ENCODE peak calls at places on chromosome 9, in eight cellular contexts. One of them, this sample, is unnamed.
A peak's percentile ranks its signal among the peaks of the same experiment; 100 is the strongest.

GRCh38 chr9:69249337-69249736 is 75.3 kb downstream of the TJP2 start:
- DNase-seq in H9: no peak
- DNase-seq in GM23338: no peak
- DNase-seq in neural progenitor cell: peak; percentile 18
- DNase-seq in mesothelial cell of epicardium: no peak
- DNase-seq in GM13977: no peak
- DNase-seq in H1: no peak
- DNase-seq in progenitor cell of endocrine pancreas: no peak
- DNase-seq in this sample: peak; percentile 37

GRCh38 chr9:113707953-113708695 is 168.0 kb upstream of the ZNF618 start:
- DNase-seq in GM13977: no peak
- DNase-seq in progenitor cell of endocrine pancreas: no peak
- DNase-seq in H1: no peak
- DNase-seq in H9: no peak
- DNase-seq in mesothelial cell of epicardium: no peak
- DNase-seq in neural progenitor cell: no peak
- DNase-seq in GM23338: no peak
- DNase-seq in this sample: no peak

GRCh38 chr9:115739096-115739875 is 414.3 kb upstream of the PAPPA start:
- DNase-seq in neural progenitor cell: no peak
- DNase-seq in GM13977: no peak
- DNase-seq in mesothelial cell of epicardium: no peak
- DNase-seq in H9: no peak
- DNase-seq in GM23338: no peak
- DNase-seq in progenitor cell of endocrine pancreas: no peak
- DNase-seq in H1: no peak
- DNase-seq in this sample: no peak

GRCh38 chr9:1207681-1208080 is 157.5 kb downstream of the DMRT2 start:
- DNase-seq in H9: no peak
- DNase-seq in progenitor cell of endocrine pancreas: no peak
- DNase-seq in neural progenitor cell: no peak
- DNase-seq in GM23338: no peak
- DNase-seq in mesothelial cell of epicardium: no peak
- DNase-seq in GM13977: no peak
- DNase-seq in H1: no peak
- DNase-seq in this sample: no peak

GRCh38 chr9:90219548-90220118 is 423.0 kb downstream of the DIRAS2 start:
- DNase-seq in H9: peak; percentile 68
- DNase-seq in GM13977: peak; percentile 48
- DNase-seq in GM23338: peak; percentile 75
- DNase-seq in neural progenitor cell: peak; percentile 76
- DNase-seq in progenitor cell of endocrine pancreas: no peak
- DNase-seq in mesothelial cell of epicardium: no peak
- DNase-seq in H1: peak; percentile 5
- DNase-seq in this sample: peak; percentile 62

GRCh38 chr9:2066312-2067273 is 51.4 kb downstream of the SMARCA2 start:
- DNase-seq in mesothelial cell of epicardium: no peak
- DNase-seq in H9: no peak
- DNase-seq in neural progenitor cell: peak; percentile 54
- DNase-seq in H1: no peak
- DNase-seq in GM23338: peak; percentile 85
- DNase-seq in progenitor cell of endocrine pancreas: no peak
- DNase-seq in GM13977: no peak
- DNase-seq in this sample: no peak

GRCh38 chr9:673966-674526 is 167.5 kb upstream of the DMRT1 start:
- DNase-seq in H1: peak; percentile 39
- DNase-seq in mesothelial cell of epicardium: no peak
- DNase-seq in GM23338: peak; percentile 73
- DNase-seq in neural progenitor cell: peak; percentile 71
- DNase-seq in H9: peak; percentile 70
- DNase-seq in progenitor cell of endocrine pancreas: no peak
- DNase-seq in GM13977: no peak
- DNase-seq in this sample: no peak

GRCh38 chr9:125931211-125931610 is 184.0 kb downstream of the PBX3 start:
- DNase-seq in mesothelial cell of epicardium: no peak
- DNase-seq in progenitor cell of endocrine pancreas: no peak
- DNase-seq in GM13977: no peak
- DNase-seq in neural progenitor cell: no peak
- DNase-seq in H9: no peak
- DNase-seq in GM23338: no peak
- DNase-seq in H1: no peak
- DNase-seq in this sample: no peak

GRCh38 chr9:105138306-105138801 is 106.1 kb upstream of the SLC44A1 start:
- DNase-seq in progenitor cell of endocrine pancreas: no peak
- DNase-seq in mesothelial cell of epicardium: no peak
- DNase-seq in GM13977: no peak
- DNase-seq in neural progenitor cell: peak; percentile 43
- DNase-seq in H9: peak; percentile 69
- DNase-seq in GM23338: peak; percentile 72
- DNase-seq in H1: peak; percentile 82
- DNase-seq in this sample: no peak

GRCh38 chr9:89994988-89995613 is 390.3 kb downstream of the GADD45G start:
- DNase-seq in progenitor cell of endocrine pancreas: no peak
- DNase-seq in H9: no peak
- DNase-seq in neural progenitor cell: no peak
- DNase-seq in GM13977: no peak
- DNase-seq in mesothelial cell of epicardium: no peak
- DNase-seq in GM23338: no peak
- DNase-seq in H1: no peak
- DNase-seq in this sample: no peak

GRCh38 chr9:112854657-112855056 is 36.0 kb downstream of the SLC46A2 start:
- DNase-seq in GM23338: no peak
- DNase-seq in H1: no peak
- DNase-seq in progenitor cell of endocrine pancreas: no peak
- DNase-seq in GM13977: no peak
- DNase-seq in mesothelial cell of epicardium: no peak
- DNase-seq in H9: no peak
- DNase-seq in neural progenitor cell: no peak
- DNase-seq in this sample: no peak

GRCh38 chr9:89786650-89787049 is 181.8 kb downstream of the GADD45G start:
- DNase-seq in neural progenitor cell: no peak
- DNase-seq in progenitor cell of endocrine pancreas: no peak
- DNase-seq in H9: no peak
- DNase-seq in GM23338: no peak
- DNase-seq in H1: no peak
- DNase-seq in mesothelial cell of epicardium: no peak
- DNase-seq in GM13977: no peak
- DNase-seq in this sample: no peak

GRCh38 chr9:87011551-87011950 is 64.2 kb upstream of the GAS1 start:
- DNase-seq in H9: no peak
- DNase-seq in H1: no peak
- DNase-seq in GM13977: no peak
- DNase-seq in progenitor cell of endocrine pancreas: no peak
- DNase-seq in neural progenitor cell: no peak
- DNase-seq in GM23338: no peak
- DNase-seq in mesothelial cell of epicardium: no peak
- DNase-seq in this sample: no peak

GRCh38 chr9:116096853-116097252 is 56.7 kb upstream of the PAPPA start:
- DNase-seq in progenitor cell of endocrine pancreas: no peak
- DNase-seq in H1: no peak
- DNase-seq in neural progenitor cell: peak; percentile 47
- DNase-seq in GM13977: no peak
- DNase-seq in mesothelial cell of epicardium: no peak
- DNase-seq in H9: no peak
- DNase-seq in GM23338: peak; percentile 44
- DNase-seq in this sample: no peak

GRCh38 chr9:107674252-107674936 is 184.8 kb upstream of the KLF4 start:
- DNase-seq in GM23338: peak; percentile 62
- DNase-seq in mesothelial cell of epicardium: no peak
- DNase-seq in neural progenitor cell: no peak
- DNase-seq in H9: peak; percentile 66
- DNase-seq in GM13977: no peak
- DNase-seq in progenitor cell of endocrine pancreas: no peak
- DNase-seq in H1: peak; percentile 10
- DNase-seq in this sample: no peak

GRCh38 chr9:89498845-89499480 is 1.1 kb upstream of the SEMA4D start:
- DNase-seq in neural progenitor cell: no peak
- DNase-seq in H9: no peak
- DNase-seq in GM13977: peak; percentile 58
- DNase-seq in mesothelial cell of epicardium: no peak
- DNase-seq in GM23338: no peak
- DNase-seq in progenitor cell of endocrine pancreas: no peak
- DNase-seq in H1: no peak
- DNase-seq in this sample: no peak

GRCh38 chr9:127132921-127133647 is 10.6 kb upstream of the ANGPTL2 start:
- DNase-seq in neural progenitor cell: peak; percentile 65
- DNase-seq in H1: no peak
- DNase-seq in GM23338: peak; percentile 63
- DNase-seq in mesothelial cell of epicardium: peak; percentile 34
- DNase-seq in progenitor cell of endocrine pancreas: no peak
- DNase-seq in H9: peak; percentile 50
- DNase-seq in GM13977: no peak
- DNase-seq in this sample: no peak

GRCh38 chr9:1604942-1605560 is 410.1 kb upstream of the SMARCA2 start:
- DNase-seq in neural progenitor cell: no peak
- DNase-seq in GM23338: peak; percentile 74
- DNase-seq in progenitor cell of endocrine pancreas: no peak
- DNase-seq in mesothelial cell of epicardium: no peak
- DNase-seq in H1: no peak
- DNase-seq in GM13977: peak; percentile 45
- DNase-seq in H9: no peak
- DNase-seq in this sample: peak; percentile 10

GRCh38 chr9:106969696-106970095 is 106.7 kb downstream of the ZNF462 start:
- DNase-seq in progenitor cell of endocrine pancreas: no peak
- DNase-seq in GM13977: no peak
- DNase-seq in mesothelial cell of epicardium: no peak
- DNase-seq in H9: no peak
- DNase-seq in neural progenitor cell: peak; percentile 28
- DNase-seq in GM23338: no peak
- DNase-seq in H1: no peak
- DNase-seq in this sample: no peak

GRCh38 chr9:96025995-96026572 is 150.6 kb downstream of the ERCC6L2 start:
- DNase-seq in neural progenitor cell: peak; percentile 79
- DNase-seq in H9: peak; percentile 89
- DNase-seq in GM13977: peak; percentile 50
- DNase-seq in mesothelial cell of epicardium: no peak
- DNase-seq in progenitor cell of endocrine pancreas: peak; percentile 59
- DNase-seq in GM23338: peak; percentile 88
- DNase-seq in H1: peak; percentile 66
- DNase-seq in this sample: peak; percentile 79
- TF ChIP-seq CTCF in neural progenitor cell: peak; percentile 75
- TF ChIP-seq CTCF in H9: peak; percentile 78
- TF ChIP-seq CTCF in GM13977: peak; percentile 34
- TF ChIP-seq CTCF in mesothelial cell of epicardium: no peak
- TF ChIP-seq CTCF in progenitor cell of endocrine pancreas: peak; percentile 66
- TF ChIP-seq CTCF in GM23338: peak; percentile 67
- TF ChIP-seq CTCF in H1: peak; percentile 78
- TF ChIP-seq CTCF in this sample: peak; percentile 61

DNA sequence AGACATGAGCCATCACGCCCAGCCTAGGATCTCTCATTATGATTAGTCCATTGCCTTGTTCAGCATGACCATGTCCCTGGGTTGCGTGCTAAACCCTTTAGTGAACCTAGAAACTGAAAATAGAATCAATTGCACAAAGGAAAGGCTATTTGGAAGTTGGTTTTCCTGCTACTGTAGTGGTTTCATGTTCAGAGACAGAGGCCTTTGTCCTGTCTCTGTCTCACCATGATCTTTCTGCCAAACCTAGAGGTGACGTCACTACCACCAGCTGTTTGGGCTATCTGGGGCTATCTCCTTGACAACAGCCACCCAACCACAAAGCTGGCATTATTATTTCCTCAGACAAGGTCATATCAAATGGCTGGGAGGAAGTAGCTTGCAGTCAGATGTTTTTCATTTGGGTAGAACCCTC is 4.0 kb upstream of the CDK5RAP2 start:
- DNase-seq in GM13977: peak; percentile 60
- DNase-seq in progenitor cell of endocrine pancreas: no peak
- DNase-seq in H1: no peak
- DNase-seq in H9: peak; percentile 37
- DNase-seq in neural progenitor cell: no peak
- DNase-seq in GM23338: peak; percentile 40
- DNase-seq in mesothelial cell of epicardium: no peak
- DNase-seq in this sample: peak; percentile 10
- TF ChIP-seq CTCF in GM13977: no peak
- TF ChIP-seq CTCF in progenitor cell of endocrine pancreas: no peak
- TF ChIP-seq CTCF in H1: no peak
- TF ChIP-seq CTCF in H9: no peak
- TF ChIP-seq CTCF in neural progenitor cell: no peak
- TF ChIP-seq CTCF in GM23338: no peak
- TF ChIP-seq CTCF in mesothelial cell of epicardium: no peak
- TF ChIP-seq CTCF in this sample: no peak

GRCh38 chr9:101481296-101481695 is 45.7 kb upstream of the ALDOB start:
- DNase-seq in progenitor cell of endocrine pancreas: no peak
- DNase-seq in GM13977: no peak
- DNase-seq in neural progenitor cell: no peak
- DNase-seq in H1: no peak
- DNase-seq in mesothelial cell of epicardium: no peak
- DNase-seq in GM23338: no peak
- DNase-seq in H9: no peak
- DNase-seq in this sample: no peak

GRCh38 chr9:101484046-101484445 is 48.5 kb upstream of the ALDOB start:
- DNase-seq in mesothelial cell of epicardium: no peak
- DNase-seq in H1: no peak
- DNase-seq in H9: no peak
- DNase-seq in GM13977: no peak
- DNase-seq in progenitor cell of endocrine pancreas: no peak
- DNase-seq in neural progenitor cell: no peak
- DNase-seq in GM23338: no peak
- DNase-seq in this sample: no peak

GRCh38 chr9:101487443-101487855 is 46.2 kb upstream of the RNF20 start:
- DNase-seq in GM23338: peak; percentile 11
- DNase-seq in H9: no peak
- DNase-seq in progenitor cell of endocrine pancreas: no peak
- DNase-seq in H1: no peak
- DNase-seq in neural progenitor cell: no peak
- DNase-seq in GM13977: no peak
- DNase-seq in mesothelial cell of epicardium: no peak
- DNase-seq in this sample: no peak

GRCh38 chr9:101485873-101486692 is 47.6 kb upstream of the RNF20 start:
- DNase-seq in H1: peak; percentile 25
- DNase-seq in H9: peak; percentile 75
- DNase-seq in GM23338: peak; percentile 81
- DNase-seq in GM13977: no peak
- DNase-seq in progenitor cell of endocrine pancreas: peak; percentile 26
- DNase-seq in mesothelial cell of epicardium: peak; percentile 51
- DNase-seq in neural progenitor cell: peak; percentile 68
- DNase-seq in this sample: peak; percentile 47

GRCh38 chr9:101486693-101487442 is 46.8 kb upstream of the RNF20 start:
- DNase-seq in progenitor cell of endocrine pancreas: peak; percentile 54
- DNase-seq in GM23338: peak; percentile 93
- DNase-seq in mesothelial cell of epicardium: peak; percentile 65
- DNase-seq in H1: peak; percentile 72
- DNase-seq in neural progenitor cell: peak; percentile 87
- DNase-seq in H9: peak; percentile 89
- DNase-seq in GM13977: peak; percentile 31
- DNase-seq in this sample: peak; percentile 61
- TF ChIP-seq CTCF in progenitor cell of endocrine pancreas: peak; percentile 29
- TF ChIP-seq CTCF in GM23338: peak; percentile 45
- TF ChIP-seq CTCF in mesothelial cell of epicardium: no peak
- TF ChIP-seq CTCF in H1: peak; percentile 67
- TF ChIP-seq CTCF in neural progenitor cell: peak; percentile 54
- TF ChIP-seq CTCF in H9: peak; percentile 51
- TF ChIP-seq CTCF in GM13977: no peak
- TF ChIP-seq CTCF in this sample: no peak

DNA sequence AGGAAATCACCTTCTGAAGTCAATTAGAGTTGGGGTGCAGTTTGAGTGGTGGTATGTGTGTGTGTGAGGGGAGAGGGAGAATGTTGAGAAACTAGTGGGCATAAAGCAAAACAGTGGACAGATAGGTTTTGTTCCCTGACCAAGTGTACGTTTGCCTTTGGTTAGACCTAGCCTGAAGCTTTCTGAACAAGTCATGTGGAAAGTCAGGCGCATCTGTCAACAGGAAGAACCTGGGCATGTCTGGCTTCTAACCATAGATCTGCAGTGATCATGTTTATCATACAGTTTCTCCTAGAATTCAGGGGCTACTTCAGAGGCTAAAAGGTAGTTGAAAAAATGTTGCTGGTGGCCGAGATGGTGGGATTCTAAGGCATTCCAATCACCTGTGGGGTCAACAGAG is 143.2 kb upstream of the PCA3 start:
- DNase-seq in GM13977: no peak
- DNase-seq in neural progenitor cell: no peak
- DNase-seq in mesothelial cell of epicardium: no peak
- DNase-seq in H9: no peak
- DNase-seq in H1: no peak
- DNase-seq in GM23338: no peak
- DNase-seq in progenitor cell of endocrine pancreas: no peak
- DNase-seq in this sample: no peak
- TF ChIP-seq CTCF in GM13977: no peak
- TF ChIP-seq CTCF in neural progenitor cell: no peak
- TF ChIP-seq CTCF in mesothelial cell of epicardium: no peak
- TF ChIP-seq CTCF in H9: no peak
- TF ChIP-seq CTCF in H1: no peak
- TF ChIP-seq CTCF in GM23338: no peak
- TF ChIP-seq CTCF in progenitor cell of endocrine pancreas: no peak
- TF ChIP-seq CTCF in this sample: no peak